ENCODE peak calls at places on chromosomes 1 and 21, in five cellular contexts. One of them, this sample, is unnamed.
A peak's percentile ranks its signal among the peaks of the same experiment; 100 is the strongest.

GRCh38 chr1:77388655-77389054 is 106.8 kb downstream of the AK5 start:
- DNase-seq in keratinocyte: no peak
- DNase-seq in HCT116: no peak
- DNase-seq in fibroblast of lung: peak; percentile 49
- DNase-seq in hepatocyte: no peak
- DNase-seq in this sample: no peak

GRCh38 chr1:151972533-151973270 is 21.0 kb downstream of the S100A10 start:
- DNase-seq in fibroblast of lung: peak; percentile 78
- DNase-seq in HCT116: peak; percentile 83
- DNase-seq in keratinocyte: no peak
- DNase-seq in hepatocyte: peak; percentile 83
- DNase-seq in this sample: peak; percentile 22

GRCh38 chr1:100881687-100882086 is 13.0 kb downstream of the EXTL2 start:
- DNase-seq in fibroblast of lung: no peak
- DNase-seq in hepatocyte: no peak
- DNase-seq in keratinocyte: no peak
- DNase-seq in HCT116: no peak
- DNase-seq in this sample: no peak

GRCh38 chr21:40143822-40144525 is 276.7 kb downstream of the PCP4 start:
- DNase-seq in hepatocyte: peak; percentile 83
- DNase-seq in keratinocyte: no peak
- DNase-seq in fibroblast of lung: peak; percentile 37
- DNase-seq in HCT116: peak; percentile 6
- DNase-seq in this sample: peak; percentile 77

GRCh38 chr1:228164561-228165371 is 838 bp upstream of the IBA57 start:
- DNase-seq in HCT116: no peak
- DNase-seq in fibroblast of lung: no peak
- DNase-seq in hepatocyte: no peak
- DNase-seq in keratinocyte: no peak
- DNase-seq in this sample: no peak

GRCh38 chr1:240174734-240175133 is 83.1 kb downstream of the FMN2 start:
- DNase-seq in hepatocyte: no peak
- DNase-seq in keratinocyte: no peak
- DNase-seq in HCT116: no peak
- DNase-seq in fibroblast of lung: no peak
- DNase-seq in this sample: no peak

GRCh38 chr1:183711165-183711678 is 58.1 kb upstream of the APOBEC4 start:
- DNase-seq in HCT116: no peak
- DNase-seq in fibroblast of lung: no peak
- DNase-seq in keratinocyte: no peak
- DNase-seq in hepatocyte: no peak
- DNase-seq in this sample: no peak

GRCh38 chr21:15224346-15225086 is 159.7 kb upstream of the NRIP1 start:
- DNase-seq in keratinocyte: peak; percentile 83
- DNase-seq in fibroblast of lung: peak; percentile 95
- DNase-seq in HCT116: peak; percentile 56
- DNase-seq in hepatocyte: no peak
- DNase-seq in this sample: no peak

GRCh38 chr1:101460709-101461108 is 223.9 kb downstream of the S1PR1 start:
- DNase-seq in HCT116: no peak
- DNase-seq in fibroblast of lung: peak; percentile 33
- DNase-seq in keratinocyte: no peak
- DNase-seq in hepatocyte: no peak
- DNase-seq in this sample: no peak

GRCh38 chr1:29655945-29656866 is 419.9 kb downstream of the PTPRU start:
- DNase-seq in keratinocyte: no peak
- DNase-seq in fibroblast of lung: no peak
- DNase-seq in HCT116: no peak
- DNase-seq in hepatocyte: no peak
- DNase-seq in this sample: peak; percentile 58

GRCh38 chr1:197618065-197618464 is 157.2 kb downstream of the DENND1B start:
- DNase-seq in HCT116: no peak
- DNase-seq in fibroblast of lung: peak; percentile 22
- DNase-seq in hepatocyte: no peak
- DNase-seq in keratinocyte: no peak
- DNase-seq in this sample: no peak

GRCh38 chr21:44625756-44626155 is 1.1 kb upstream of the KRTAP10-9 start:
- DNase-seq in HCT116: no peak
- DNase-seq in fibroblast of lung: no peak
- DNase-seq in hepatocyte: no peak
- DNase-seq in keratinocyte: no peak
- DNase-seq in this sample: no peak

GRCh38 chr1:14955402-14955801 is 198.1 kb upstream of the TMEM51 start:
- DNase-seq in fibroblast of lung: no peak
- DNase-seq in keratinocyte: no peak
- DNase-seq in HCT116: no peak
- DNase-seq in hepatocyte: no peak
- DNase-seq in this sample: no peak

GRCh38 chr1:185971688-185972087 is 237.5 kb downstream of the HMCN1 start:
- DNase-seq in fibroblast of lung: peak; percentile 66
- DNase-seq in hepatocyte: no peak
- DNase-seq in HCT116: no peak
- DNase-seq in keratinocyte: no peak
- DNase-seq in this sample: no peak

GRCh38 chr1:45243476-45244343 is 37.3 kb upstream of the ZSWIM5 start:
- DNase-seq in hepatocyte: no peak
- DNase-seq in fibroblast of lung: no peak
- DNase-seq in keratinocyte: no peak
- DNase-seq in HCT116: no peak
- DNase-seq in this sample: no peak

GRCh38 chr1:235246022-235246948 is 81.7 kb downstream of the ARID4B start:
- DNase-seq in keratinocyte: no peak
- DNase-seq in HCT116: no peak
- DNase-seq in hepatocyte: no peak
- DNase-seq in fibroblast of lung: no peak
- DNase-seq in this sample: no peak

GRCh38 chr1:218459878-218460277 is 114.7 kb downstream of the TGFB2 start:
- DNase-seq in fibroblast of lung: peak; percentile 84
- DNase-seq in keratinocyte: peak; percentile 41
- DNase-seq in HCT116: peak; percentile 59
- DNase-seq in hepatocyte: peak; percentile 50
- DNase-seq in this sample: peak; percentile 66

GRCh38 chr1:60037669-60038068 is 35.9 kb downstream of the C1orf87 start:
- DNase-seq in HCT116: no peak
- DNase-seq in hepatocyte: no peak
- DNase-seq in fibroblast of lung: no peak
- DNase-seq in keratinocyte: no peak
- DNase-seq in this sample: no peak

GRCh38 chr21:16169102-16169511 is 439.3 kb downstream of the USP25 start:
- DNase-seq in fibroblast of lung: peak; percentile 63
- DNase-seq in HCT116: no peak
- DNase-seq in hepatocyte: peak; percentile 44
- DNase-seq in keratinocyte: no peak
- DNase-seq in this sample: no peak

GRCh38 chr1:41957568-41957967 is 38.8 kb upstream of the HIVEP3 start:
- DNase-seq in hepatocyte: no peak
- DNase-seq in keratinocyte: no peak
- DNase-seq in HCT116: no peak
- DNase-seq in fibroblast of lung: no peak
- DNase-seq in this sample: no peak

GRCh38 chr1:9602794-9603167 is 14.1 kb downstream of the TMEM201 start:
- DNase-seq in keratinocyte: no peak
- DNase-seq in fibroblast of lung: no peak
- DNase-seq in HCT116: no peak
- DNase-seq in hepatocyte: no peak
- DNase-seq in this sample: no peak

GRCh38 chr1:2274968-2275475 is 46.9 kb downstream of the SKI start:
- DNase-seq in keratinocyte: no peak
- DNase-seq in fibroblast of lung: no peak
- DNase-seq in hepatocyte: no peak
- DNase-seq in HCT116: no peak
- DNase-seq in this sample: no peak

GRCh38 chr1:2788506-2789163 is 12.9 kb downstream of the TTC34 start:
- DNase-seq in HCT116: no peak
- DNase-seq in hepatocyte: no peak
- DNase-seq in fibroblast of lung: no peak
- DNase-seq in keratinocyte: no peak
- DNase-seq in this sample: no peak

GRCh38 chr21:42633858-42634257 is 19.6 kb upstream of the PDE9A start:
- DNase-seq in hepatocyte: no peak
- DNase-seq in fibroblast of lung: no peak
- DNase-seq in HCT116: no peak
- DNase-seq in keratinocyte: no peak
- DNase-seq in this sample: no peak

GRCh38 chr1:205477759-205478247 is 22.0 kb upstream of the BLACAT1 start:
- DNase-seq in fibroblast of lung: peak; percentile 18
- DNase-seq in hepatocyte: peak; percentile 53
- DNase-seq in keratinocyte: peak; percentile 83
- DNase-seq in HCT116: peak; percentile 59
- DNase-seq in this sample: no peak

GRCh38 chr1:1591452-1591851 is 8.5 kb downstream of the FNDC10 start:
- DNase-seq in keratinocyte: no peak
- DNase-seq in HCT116: no peak
- DNase-seq in hepatocyte: no peak
- DNase-seq in fibroblast of lung: no peak
- DNase-seq in this sample: no peak

GRCh38 chr1:230362949-230363348 is 63.2 kb downstream of the PGBD5 start:
- DNase-seq in fibroblast of lung: no peak
- DNase-seq in HCT116: no peak
- DNase-seq in keratinocyte: no peak
- DNase-seq in hepatocyte: no peak
- DNase-seq in this sample: no peak

GRCh38 chr1:162091681-162092524 is 22.4 kb downstream of the NOS1AP start:
- DNase-seq in fibroblast of lung: no peak
- DNase-seq in hepatocyte: no peak
- DNase-seq in keratinocyte: no peak
- DNase-seq in HCT116: no peak
- DNase-seq in this sample: no peak

GRCh38 chr1:94299627-94300552 is 62.5 kb upstream of the ARHGAP29 start:
- DNase-seq in fibroblast of lung: peak; percentile 60
- DNase-seq in HCT116: peak; percentile 98
- DNase-seq in hepatocyte: peak; percentile 58
- DNase-seq in keratinocyte: no peak
- DNase-seq in this sample: no peak

GRCh38 chr1:223500560-223501425 is 107.6 kb downstream of the CCDC185 start:
- DNase-seq in HCT116: peak; percentile 22
- DNase-seq in hepatocyte: peak; percentile 64
- DNase-seq in fibroblast of lung: peak; percentile 53
- DNase-seq in keratinocyte: peak; percentile 87
- DNase-seq in this sample: no peak

DNA sequence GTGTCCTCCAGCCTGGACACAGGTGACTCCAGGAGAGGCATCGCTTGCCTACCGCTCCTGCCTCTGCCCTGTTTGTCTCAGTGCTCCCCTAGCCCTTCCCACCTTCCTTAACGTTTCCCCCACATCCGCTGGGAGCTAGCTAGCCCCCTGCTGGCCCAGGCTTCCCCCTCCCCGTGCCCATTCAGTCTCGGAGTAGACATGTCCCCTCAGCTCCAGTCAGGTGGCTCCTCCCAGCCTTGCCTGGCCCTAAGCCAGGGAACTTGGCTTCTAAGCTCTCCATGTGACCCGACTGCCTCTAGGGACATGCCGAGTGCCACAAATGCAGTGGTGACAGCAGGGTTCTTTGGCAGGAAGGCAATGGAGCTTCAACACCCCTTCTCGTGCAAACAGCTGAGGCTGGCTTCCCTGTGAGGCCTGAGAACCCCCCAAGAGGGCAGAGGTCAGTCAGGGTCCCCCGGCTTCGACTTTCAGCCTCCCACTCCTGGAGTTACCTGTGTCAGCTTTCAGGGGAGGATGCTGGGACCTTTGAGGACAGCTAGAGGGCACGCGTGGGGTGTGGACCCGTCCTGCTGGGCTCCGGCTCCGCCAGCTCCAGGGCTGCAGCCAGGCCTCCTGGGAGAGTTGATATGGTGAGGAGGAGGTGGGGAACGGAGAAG is 16.2 kb downstream of the DRAXIN start:
- DNase-seq in keratinocyte: no peak
- DNase-seq in HCT116: no peak
- DNase-seq in hepatocyte: peak; percentile 51
- DNase-seq in fibroblast of lung: no peak
- DNase-seq in this sample: no peak
- TF ChIP-seq EZH2 in keratinocyte: no peak
- TF ChIP-seq EZH2 in HCT116: no peak
- TF ChIP-seq EZH2 in hepatocyte: no peak
- TF ChIP-seq EZH2 in fibroblast of lung: no peak
- TF ChIP-seq EZH2 in this sample: no peak

DNA sequence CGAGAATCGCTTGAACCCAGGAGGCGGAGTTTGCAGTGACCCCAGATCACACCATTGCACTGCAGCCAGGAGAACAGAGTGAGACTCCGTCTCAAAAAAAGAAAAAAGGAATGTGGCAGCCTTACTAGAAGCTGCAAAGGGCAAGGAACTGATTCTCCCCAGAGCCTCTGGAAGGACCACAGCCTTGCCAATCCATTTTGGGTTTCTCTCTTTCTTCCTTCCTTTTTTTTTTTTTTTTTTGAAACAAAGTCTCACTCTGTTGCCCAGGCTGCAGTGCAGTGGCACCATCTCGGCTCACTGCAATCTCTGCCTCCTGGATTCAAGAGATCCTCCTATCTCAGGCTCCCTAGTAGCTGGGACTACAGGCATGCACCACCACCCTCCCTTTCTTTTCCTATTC is 9.9 kb upstream of the IFNGR2 start:
- DNase-seq in HCT116: no peak
- DNase-seq in fibroblast of lung: no peak
- DNase-seq in hepatocyte: no peak
- DNase-seq in keratinocyte: no peak
- DNase-seq in this sample: no peak
- H3K4me1 ChIP-seq in HCT116: peaks cover 6% of the 10 kb centered on the region
- H3K4me1 ChIP-seq in fibroblast of lung: peaks cover 6% of the 10 kb centered on the region
- H3K4me1 ChIP-seq in hepatocyte: no peaks in the 10 kb centered on the region
- H3K4me1 ChIP-seq in keratinocyte: peaks cover 21% of the 10 kb centered on the region
- H3K4me1 ChIP-seq in this sample: peaks cover 9% of the 10 kb centered on the region

GRCh38 chr21:22791986-22792560 is 1793.9 kb downstream of the NCAM2 start:
- DNase-seq in hepatocyte: peak; percentile 84
- DNase-seq in keratinocyte: no peak
- DNase-seq in HCT116: no peak
- DNase-seq in fibroblast of lung: peak; percentile 65
- DNase-seq in this sample: peak; percentile 72
- TF ChIP-seq CTCF in hepatocyte: peak; percentile 93
- TF ChIP-seq CTCF in keratinocyte: peak; percentile 34
- TF ChIP-seq CTCF in HCT116: no peak
- TF ChIP-seq CTCF in fibroblast of lung: peak; percentile 63
- TF ChIP-seq CTCF in this sample: peak; percentile 81

DNA sequence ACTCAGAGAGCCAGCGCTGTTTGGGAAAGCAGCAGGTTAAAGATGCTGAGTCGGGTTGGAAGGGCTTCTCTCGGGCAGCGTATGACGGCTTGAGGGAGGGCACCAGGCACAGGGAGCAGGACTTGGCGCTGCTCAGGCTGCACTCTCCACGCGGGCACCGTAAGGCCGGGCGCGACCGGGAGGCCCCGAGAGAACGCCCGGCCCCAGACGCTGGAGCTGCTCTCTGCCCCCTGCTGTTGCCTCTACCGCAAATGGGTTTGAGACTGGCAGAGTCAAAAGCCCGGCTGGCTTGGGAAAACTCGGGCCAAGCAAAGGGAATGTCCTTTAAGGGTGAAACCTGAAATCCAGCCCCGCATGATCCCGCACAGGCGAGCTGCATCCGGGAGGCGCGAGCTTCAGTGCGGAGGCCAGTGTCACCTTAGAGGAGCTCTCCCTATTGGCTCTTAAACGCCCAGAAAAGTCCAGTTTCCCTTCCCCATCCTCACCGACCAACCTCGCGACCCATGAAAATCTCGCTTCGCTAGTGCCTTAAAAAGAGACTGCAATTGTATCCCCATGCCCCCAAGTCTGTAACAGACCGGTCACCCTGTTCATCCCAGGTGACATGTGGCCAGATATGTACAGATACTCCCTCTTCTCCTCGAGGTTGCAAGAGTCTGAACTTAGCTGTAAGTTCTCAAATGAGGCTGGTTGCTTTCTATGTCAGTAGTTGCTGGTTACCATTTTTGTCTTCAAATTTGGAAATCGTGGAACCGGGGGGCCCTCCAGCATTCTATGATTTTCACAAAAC is 1.1 kb downstream of the PRRX1 start:
- DNase-seq in hepatocyte: peak; percentile 47
- DNase-seq in HCT116: no peak
- DNase-seq in fibroblast of lung: peak; percentile 74
- DNase-seq in keratinocyte: no peak
- DNase-seq in this sample: peak; percentile 68
- TF ChIP-seq EZH2 in hepatocyte: no peak
- TF ChIP-seq EZH2 in HCT116: no peak
- TF ChIP-seq EZH2 in fibroblast of lung: no peak
- TF ChIP-seq EZH2 in keratinocyte: peak; percentile 90
- TF ChIP-seq EZH2 in this sample: peak; percentile 67

This sample was measured in neural progenitor cell.